ENCODE peak calls at places on chromosomes 5 and 9, in four cellular contexts. L, R, F and V are unnamed samples.

GRCh38 chr5:80761176-80761575 is 106.4 kb upstream of the DHFR start:
- DNase-seq in L (no peak), R (no peak), F (no peak), V (no peak)

GRCh38 chr9:36665921-36666429 is 93.3 kb downstream of the MELK start:
- DNase-seq in L (no peak), R (no peak), F (no peak), V (no peak)

GRCh38 chr5:139271201-139272027 is 22.1 kb upstream of the MATR3 start:
- DNase-seq in L (no peak), R (no peak), F (no peak), V (no peak)

GRCh38 chr5:180116077-180116375 is 44.5 kb upstream of the RNF130 start:
- DNase-seq in L (no peak), R (no peak), F (no peak), V (no peak)

GRCh38 chr9:120480707-120481106 is 99.3 kb downstream of the CDK5RAP2 start:
- DNase-seq in L (no peak), R (no peak), F (no peak), V (no peak)

GRCh38 chr9:130685104-130685503 is 8.5 kb upstream of the EXOSC2 start:
- DNase-seq in L (no peak), R (no peak), F (no peak), V (no peak)

GRCh38 chr9:90219548-90220118 is 423.0 kb downstream of the DIRAS2 start:
- DNase-seq in L (no peak), R (no peak), F (no peak), V (no peak)

GRCh38 chr9:104987743-104988142 is 59.8 kb upstream of the ABCA1 start:
- DNase-seq in L (no peak), R (no peak), F (no peak), V (no peak)

GRCh38 chr5:21919417-21920022 is 933.6 kb downstream of the CDH12 start:
- DNase-seq in L (no peak), R (peak), F (peak), V (peak)

GRCh38 chr9:2461886-2462285 is 159.7 kb upstream of the VLDLR start:
- DNase-seq in L (no peak), R (no peak), F (no peak), V (no peak)

GRCh38 chr5:79931409-79931808 is 59.7 kb downstream of the MTX3 start:
- DNase-seq in L (no peak), R (no peak), F (no peak), V (no peak)

GRCh38 chr5:32110081-32110696 is 63.9 kb downstream of the GOLPH3 start:
- DNase-seq in L (no peak), R (no peak), F (no peak), V (peak)

GRCh38 chr5:2207966-2208544 is 325.3 kb upstream of the IRX4 start:
- DNase-seq in L (no peak), R (no peak), F (no peak), V (peak)

GRCh38 chr9:83231039-83231438 is 168.1 kb upstream of the RASEF start:
- DNase-seq in L (no peak), R (no peak), F (no peak), V (no peak)

GRCh38 chr9:122180633-122181032 is 20.9 kb downstream of the MORN5 start:
- DNase-seq in L (no peak), R (no peak), F (no peak), V (no peak)

GRCh38 chr5:136043968-136044610 is 15.3 kb downstream of the TGFBI start:
- DNase-seq in L (no peak), R (no peak), F (no peak), V (no peak)

GRCh38 chr5:55467862-55468551 is 66.8 kb downstream of the PLPP1 start:
- DNase-seq in L (no peak), R (no peak), F (no peak), V (no peak)

GRCh38 chr5:68930139-68930538 is 163.7 kb upstream of the SLC30A5 start:
- DNase-seq in L (no peak), R (no peak), F (no peak), V (no peak)

GRCh38 chr5:90353254-90353653 is 56.3 kb downstream of the CETN3 start:
- DNase-seq in L (no peak), R (no peak), F (no peak), V (no peak)

GRCh38 chr5:76809141-76809540 is 9.7 kb upstream of the F2RL1 start:
- DNase-seq in L (no peak), R (no peak), F (no peak), V (no peak)

GRCh38 chr9:134811673-134812668 is 68.6 kb upstream of the FCN2 start:
- DNase-seq in L (no peak), R (no peak), F (no peak), V (no peak)

GRCh38 chr5:178289438-178289837 is 56.8 kb upstream of the PHYKPL start:
- DNase-seq in L (no peak), R (no peak), F (no peak), V (no peak)

GRCh38 chr9:131395027-131395744 is 1.3 kb downstream of the PRRC2B start:
- DNase-seq in L (peak), R (no peak), F (peak), V (peak)

GRCh38 chr5:131264453-131265200 is 774 bp downstream of the CDC42SE2 start:
- DNase-seq in L (peak), R (peak), F (peak), V (peak)

GRCh38 chr5:2276101-2276500 is 393.4 kb upstream of the IRX4 start:
- DNase-seq in L (no peak), R (no peak), F (no peak), V (no peak)

GRCh38 chr5:138065102-138065501 is 18.7 kb upstream of the WNT8A start:
- DNase-seq in L (no peak), R (no peak), F (no peak), V (no peak)

GRCh38 chr5:135387629-135387960 is 11.4 kb downstream of the MACROH2A1 start:
- DNase-seq in L (no peak), R (no peak), F (no peak), V (no peak)

GRCh38 chr9:129306318-129306973 is 128.4 kb upstream of the IER5L start:
- DNase-seq in L (no peak), R (no peak), F (no peak), V (no peak)

GRCh38 chr9:95112436-95113280 is 204.9 kb downstream of the FANCC start:
- DNase-seq in L (no peak), R (no peak), F (no peak), V (no peak)

GRCh38 chr9:83706703-83707517 is 848 bp downstream of the UBQLN1 start:
- DNase-seq in L (peak), R (peak), F (peak), V (no peak)

GRCh38 chr5:76099286-76099702 is 16.1 kb downstream of the SV2C start:
- DNase-seq in L (no peak), R (no peak), F (no peak), V (no peak)

GRCh38 chr9:111657051-111657450 is 4.4 kb upstream of the GNG10 start:
- DNase-seq in L (no peak), R (no peak), F (no peak), V (no peak)

GRCh38 chr5:45038366-45038987 is 229.7 kb downstream of the MRPS30 start:
- DNase-seq in L (no peak), R (peak), F (peak), V (peak)

GRCh38 chr9:133186736-133187135 is 22.3 kb downstream of the OBP2B start:
- DNase-seq in L (no peak), R (no peak), F (no peak), V (no peak)

GRCh38 chr5:138663561-138663960 is 88.4 kb upstream of the HSPA9 start:
- DNase-seq in L (no peak), R (no peak), F (no peak), V (no peak)